ENCODE peak calls at places on chromosome 1, in ten cellular contexts. B, S, P, I, N, Q, C, U, G and R are unnamed samples.

GRCh38 chr1:175633801-175634200 is 109.6 kb downstream of the TNR start:
- DNase-seq in B (no peak), S (no peak), P (no peak), I (no peak), N (no peak), Q (no peak), C (no peak), U (no peak), G (no peak), R (no peak)

GRCh38 chr1:38829368-38829767 is 30.2 kb downstream of the RRAGC start:
- DNase-seq in B (no peak), S (no peak), P (no peak), I (no peak), N (no peak), Q (no peak), C (no peak), U (no peak), G (no peak), R (no peak)

GRCh38 chr1:209513226-209513625 is 70.3 kb upstream of the CAMK1G start:
- DNase-seq in B (no peak), S (peak; percentile 20), P (no peak), I (peak; percentile 11), N (no peak), Q (no peak), C (peak; percentile 13), U (no peak), G (peak; percentile 24), R (peak; percentile 51)

GRCh38 chr1:25563330-25564215 is 20.2 kb downstream of the LDLRAP1 start:
- DNase-seq in B (no peak), S (no peak), P (peak; percentile 85), I (no peak), N (no peak), Q (no peak), C (no peak), U (no peak), G (no peak), R (no peak)

GRCh38 chr1:16019580-16020277 is 1.9 kb upstream of the HSPB7 start:
- DNase-seq in B (no peak), S (no peak), P (no peak), I (peak; percentile 34), N (no peak), Q (no peak), C (no peak), U (no peak), G (no peak), R (no peak)

GRCh38 chr1:85258536-85259117 is 835 bp downstream of the C1orf52 start:
- DNase-seq in B (no peak), S (no peak), P (no peak), I (no peak), N (no peak), Q (no peak), C (no peak), U (no peak), G (no peak), R (no peak)

GRCh38 chr1:198556969-198557368 is 16.5 kb upstream of the ATP6V1G3 start:
- DNase-seq in B (no peak), S (no peak), P (no peak), I (no peak), N (peak; percentile 63), Q (peak; percentile 20), C (no peak), U (peak; percentile 8), G (no peak), R (no peak)

GRCh38 chr1:41314781-41315481 is 46.3 kb upstream of the FOXO6 start:
- DNase-seq in B (peak; percentile 10), S (no peak), P (no peak), I (no peak), N (no peak), Q (no peak), C (no peak), U (no peak), G (no peak), R (no peak)

GRCh38 chr1:21318714-21319159 is 28.5 kb upstream of the ECE1 start:
- DNase-seq in B (no peak), S (no peak), P (no peak), I (peak; percentile 65), N (no peak), Q (no peak), C (no peak), U (no peak), G (no peak), R (no peak)

GRCh38 chr1:11806307-11806936 is 431 bp downstream of the CLCN6 start:
- DNase-seq in B (no peak), S (no peak), P (no peak), I (no peak), N (no peak), Q (no peak), C (no peak), U (no peak), G (no peak), R (no peak)

GRCh38 chr1:210792703-210793102 is 341.2 kb downstream of the KCNH1 start:
- DNase-seq in B (peak; percentile 43), S (no peak), P (no peak), I (peak; percentile 74), N (no peak), Q (no peak), C (peak; percentile 20), U (no peak), G (no peak), R (peak; percentile 69)

GRCh38 chr1:220271706-220272046 is 577 bp downstream of the RAB3GAP2 start:
- DNase-seq in B (no peak), S (peak; percentile 13), P (no peak), I (no peak), N (no peak), Q (no peak), C (no peak), U (no peak), G (peak; percentile 6), R (no peak)

GRCh38 chr1:92399076-92399475 is 87.6 kb downstream of the GFI1 start:
- DNase-seq in B (no peak), S (no peak), P (no peak), I (no peak), N (no peak), Q (no peak), C (no peak), U (no peak), G (no peak), R (no peak)

GRCh38 chr1:184242507-184242943 is 144.3 kb upstream of the C1orf21 start:
- DNase-seq in B (peak; percentile 49), S (no peak), P (no peak), I (peak; percentile 33), N (no peak), Q (no peak), C (no peak), U (no peak), G (no peak), R (peak; percentile 8)